ENCODE peak calls at places on chromosomes 12 and 14, in six cellular contexts. One of them, this sample, is unnamed.
A peak's percentile ranks its signal among the peaks of the same experiment; 100 is the strongest.

GRCh38 chr12:105948331-105948730 is 190.4 kb downstream of the NUAK1 start:
- DNase-seq in H9: no peak
- DNase-seq in H1: no peak
- DNase-seq in mesenchymal stem cell: no peak
- DNase-seq in neuronal stem cell: no peak
- DNase-seq in IMR-90: peak; percentile 23
- DNase-seq in this sample: no peak

GRCh38 chr12:124700810-124701594 is 133.6 kb upstream of the NCOR2 start:
- DNase-seq in H1: no peak
- DNase-seq in mesenchymal stem cell: no peak
- DNase-seq in H9: peak; percentile 34
- DNase-seq in IMR-90: peak; percentile 50
- DNase-seq in neuronal stem cell: no peak
- DNase-seq in this sample: peak; percentile 76

GRCh38 chr12:81668475-81668874 is 90.7 kb downstream of the PPFIA2 start:
- DNase-seq in IMR-90: peak; percentile 43
- DNase-seq in mesenchymal stem cell: peak; percentile 67
- DNase-seq in neuronal stem cell: no peak
- DNase-seq in H1: no peak
- DNase-seq in H9: no peak
- DNase-seq in this sample: peak; percentile 24

GRCh38 chr12:115840159-115840558 is 437.3 kb downstream of the MED13L start:
- DNase-seq in IMR-90: no peak
- DNase-seq in mesenchymal stem cell: no peak
- DNase-seq in H1: no peak
- DNase-seq in H9: no peak
- DNase-seq in neuronal stem cell: no peak
- DNase-seq in this sample: peak; percentile 71

GRCh38 chr12:94674835-94675234 is 24.5 kb upstream of the TMCC3 start:
- DNase-seq in H1: no peak
- DNase-seq in mesenchymal stem cell: no peak
- DNase-seq in neuronal stem cell: no peak
- DNase-seq in IMR-90: no peak
- DNase-seq in H9: no peak
- DNase-seq in this sample: no peak

GRCh38 chr12:44876554-44877275 is 600 bp upstream of the NELL2 start:
- DNase-seq in mesenchymal stem cell: peak; percentile 27
- DNase-seq in H9: peak; percentile 88
- DNase-seq in neuronal stem cell: peak; percentile 88
- DNase-seq in IMR-90: no peak
- DNase-seq in H1: peak; percentile 87
- DNase-seq in this sample: peak; percentile 26

GRCh38 chr14:101111620-101112290 is 208.2 kb upstream of the RTL1 start:
- DNase-seq in H1: peak; percentile 32
- DNase-seq in neuronal stem cell: no peak
- DNase-seq in IMR-90: no peak
- DNase-seq in H9: no peak
- DNase-seq in mesenchymal stem cell: no peak
- DNase-seq in this sample: no peak

GRCh38 chr14:41605550-41606248 is 977 bp upstream of the LRFN5 start:
- DNase-seq in H1: peak; percentile 82
- DNase-seq in H9: peak; percentile 78
- DNase-seq in mesenchymal stem cell: peak; percentile 80
- DNase-seq in IMR-90: peak; percentile 46
- DNase-seq in neuronal stem cell: peak; percentile 62
- DNase-seq in this sample: no peak

GRCh38 chr12:132620893-132621656 is 2.5 kb downstream of the P2RX2 start:
- DNase-seq in H1: no peak
- DNase-seq in mesenchymal stem cell: no peak
- DNase-seq in IMR-90: no peak
- DNase-seq in neuronal stem cell: no peak
- DNase-seq in H9: no peak
- DNase-seq in this sample: no peak

GRCh38 chr12:70534466-70534865 is 102.8 kb downstream of the PTPRB start:
- DNase-seq in neuronal stem cell: no peak
- DNase-seq in IMR-90: no peak
- DNase-seq in H1: no peak
- DNase-seq in H9: no peak
- DNase-seq in mesenchymal stem cell: no peak
- DNase-seq in this sample: no peak

GRCh38 chr14:58171090-58171489 is 19.1 kb upstream of the ARMH4 start:
- DNase-seq in H9: peak; percentile 95
- DNase-seq in mesenchymal stem cell: peak; percentile 81
- DNase-seq in neuronal stem cell: peak; percentile 24
- DNase-seq in H1: peak; percentile 85
- DNase-seq in IMR-90: peak; percentile 82
- DNase-seq in this sample: peak; percentile 88

GRCh38 chr14:31405599-31406251 is 14.6 kb downstream of the HEATR5A start:
- DNase-seq in H1: no peak
- DNase-seq in neuronal stem cell: no peak
- DNase-seq in mesenchymal stem cell: no peak
- DNase-seq in H9: no peak
- DNase-seq in IMR-90: no peak
- DNase-seq in this sample: no peak

GRCh38 chr14:63245893-63246292 is 41.6 kb downstream of the RHOJ start:
- DNase-seq in neuronal stem cell: no peak
- DNase-seq in mesenchymal stem cell: no peak
- DNase-seq in H1: no peak
- DNase-seq in IMR-90: no peak
- DNase-seq in H9: no peak
- DNase-seq in this sample: no peak

GRCh38 chr14:105568859-105569766 is 42.7 kb downstream of the TMEM121 start:
- DNase-seq in mesenchymal stem cell: no peak
- DNase-seq in H1: no peak
- DNase-seq in H9: no peak
- DNase-seq in neuronal stem cell: no peak
- DNase-seq in IMR-90: no peak
- DNase-seq in this sample: no peak

GRCh38 chr14:22386924-22387775 is 201.9 kb downstream of the DAD1 start:
- DNase-seq in H9: peak; percentile 72
- DNase-seq in mesenchymal stem cell: peak; percentile 75
- DNase-seq in IMR-90: peak; percentile 72
- DNase-seq in neuronal stem cell: peak; percentile 86
- DNase-seq in H1: peak; percentile 80
- DNase-seq in this sample: peak; percentile 66

GRCh38 chr14:74867673-74868072 is 8.3 kb downstream of the PROX2 start:
- DNase-seq in H9: no peak
- DNase-seq in neuronal stem cell: no peak
- DNase-seq in IMR-90: peak; percentile 28
- DNase-seq in mesenchymal stem cell: no peak
- DNase-seq in H1: no peak
- DNase-seq in this sample: no peak

DNA sequence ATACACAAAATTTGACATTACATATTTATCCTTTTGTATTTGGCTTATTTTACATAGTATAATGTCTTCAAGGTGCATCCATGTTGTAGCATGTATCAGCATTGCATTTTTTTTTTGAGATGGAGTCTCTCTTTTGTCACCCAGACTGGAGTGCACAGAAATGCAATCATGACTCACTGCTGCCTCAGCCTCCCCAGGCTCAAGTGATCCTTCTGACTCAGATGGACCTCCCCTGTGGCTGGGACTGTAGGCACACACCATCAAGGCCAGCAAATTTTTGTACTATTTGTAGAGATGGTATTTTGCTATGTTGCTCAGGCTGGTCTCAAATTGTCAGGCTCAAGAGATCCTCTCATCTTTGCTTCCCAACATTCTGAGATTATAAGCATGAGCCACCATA is 214.4 kb upstream of the ALG10B start:
- DNase-seq in H1: no peak
- DNase-seq in H9: no peak
- DNase-seq in mesenchymal stem cell: no peak
- DNase-seq in IMR-90: no peak
- DNase-seq in neuronal stem cell: no peak
- DNase-seq in this sample: peak; percentile 54
- H3K9me3 ChIP-seq in H1: peaks cover 37% of the 10 kb centered on the region
- H3K9me3 ChIP-seq in H9: peaks cover 53% of the 10 kb centered on the region
- H3K9me3 ChIP-seq in mesenchymal stem cell: peaks cover 9% of the 10 kb centered on the region
- H3K9me3 ChIP-seq in IMR-90: peaks cover 7% of the 10 kb centered on the region
- H3K9me3 ChIP-seq in neuronal stem cell: peaks cover 12% of the 10 kb centered on the region
- H3K9me3 ChIP-seq in this sample: peaks cover 14% of the 10 kb centered on the region

GRCh38 chr14:21245813-21246212 is 23.4 kb downstream of the HNRNPC start:
- DNase-seq in mesenchymal stem cell: no peak
- DNase-seq in IMR-90: no peak
- DNase-seq in H1: no peak
- DNase-seq in neuronal stem cell: no peak
- DNase-seq in H9: no peak
- DNase-seq in this sample: no peak
- H3K14ac ChIP-seq in mesenchymal stem cell: no peak overlapping the region
- H3K14ac ChIP-seq in IMR-90: no peak overlapping the region
- H3K14ac ChIP-seq in H1: no peak overlapping the region
- H3K14ac ChIP-seq in neuronal stem cell: no peak overlapping the region
- H3K14ac ChIP-seq in H9: no peak overlapping the region
- H3K14ac ChIP-seq in this sample: no peak overlapping the region

GRCh38 chr14:68978550-68978911 is 571 bp downstream of the ACTN1 start:
- DNase-seq in H9: peak; percentile 78
- DNase-seq in mesenchymal stem cell: peak; percentile 62
- DNase-seq in IMR-90: no peak
- DNase-seq in neuronal stem cell: peak; percentile 67
- DNase-seq in H1: peak; percentile 88
- DNase-seq in this sample: peak; percentile 18
- H2BK5ac ChIP-seq in H9: no peak overlapping the region
- H2BK5ac ChIP-seq in mesenchymal stem cell: peak overlapping the region; percentile 94
- H2BK5ac ChIP-seq in IMR-90: peak overlapping the region; percentile 98
- H2BK5ac ChIP-seq in neuronal stem cell: peak overlapping the region; percentile 97
- H2BK5ac ChIP-seq in H1: peak overlapping the region; percentile 96
- H2BK5ac ChIP-seq in this sample: peak overlapping the region; percentile 86

GRCh38 chr14:61535470-61535869 is 159.8 kb upstream of the HIF1A start:
- DNase-seq in H1: no peak
- DNase-seq in IMR-90: no peak
- DNase-seq in neuronal stem cell: no peak
- DNase-seq in H9: no peak
- DNase-seq in mesenchymal stem cell: no peak
- DNase-seq in this sample: no peak

GRCh38 chr14:61535032-61535431 is 160.3 kb upstream of the HIF1A start:
- DNase-seq in neuronal stem cell: no peak
- DNase-seq in IMR-90: peak; percentile 58
- DNase-seq in H9: no peak
- DNase-seq in mesenchymal stem cell: no peak
- DNase-seq in H1: no peak
- DNase-seq in this sample: no peak

GRCh38 chr14:61537567-61538463 is 157.5 kb upstream of the HIF1A start:
- DNase-seq in mesenchymal stem cell: peak; percentile 76
- DNase-seq in H9: peak; percentile 56
- DNase-seq in IMR-90: peak; percentile 90
- DNase-seq in neuronal stem cell: no peak
- DNase-seq in H1: no peak
- DNase-seq in this sample: peak; percentile 83

GRCh38 chr14:61538464-61539022 is 156.8 kb upstream of the HIF1A start:
- DNase-seq in IMR-90: no peak
- DNase-seq in mesenchymal stem cell: no peak
- DNase-seq in H9: no peak
- DNase-seq in H1: no peak
- DNase-seq in neuronal stem cell: no peak
- DNase-seq in this sample: no peak

DNA sequence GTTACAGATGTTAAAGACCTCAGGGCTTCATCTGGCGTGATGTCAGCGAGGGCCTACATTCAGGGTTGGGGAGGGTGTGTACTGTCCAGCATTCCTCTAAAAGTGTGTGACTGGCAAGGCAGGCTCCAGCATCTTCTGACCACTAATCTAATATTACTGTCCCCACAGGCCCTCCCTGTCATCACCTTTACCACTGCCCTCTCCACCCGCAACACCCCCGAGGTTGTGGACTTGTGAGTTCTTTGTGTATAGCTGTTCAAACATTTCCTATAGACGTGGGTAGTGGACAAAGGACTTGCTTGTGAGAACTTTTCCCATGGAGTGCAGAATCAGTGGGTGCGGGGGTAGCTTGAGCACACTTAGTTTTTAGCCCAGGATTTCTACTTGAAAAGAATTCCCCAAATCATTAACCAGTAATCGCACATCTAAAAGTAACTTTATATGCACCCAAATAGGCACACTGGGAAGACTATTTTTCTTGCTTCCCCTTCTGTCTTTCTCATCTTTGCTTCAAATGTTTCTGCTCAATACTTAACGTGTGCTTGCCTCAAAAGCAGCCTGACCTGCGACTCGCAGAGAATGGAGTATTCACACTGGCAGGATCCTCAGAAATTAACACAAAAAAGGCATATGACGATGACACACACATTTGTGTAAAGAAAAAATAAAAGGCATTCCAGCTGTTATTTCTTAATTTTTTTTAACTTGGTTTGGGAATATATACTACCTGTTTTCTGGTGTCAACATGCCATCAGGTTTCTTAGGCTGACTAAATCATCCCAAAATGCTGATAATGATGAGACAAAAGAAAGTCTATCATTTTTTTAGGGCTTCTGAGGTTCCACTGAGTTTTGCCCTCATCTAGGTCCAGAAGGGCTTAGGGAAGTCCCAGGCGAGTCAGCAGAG is 158.4 kb upstream of the HIF1A start:
- DNase-seq in mesenchymal stem cell: no peak
- DNase-seq in H1: no peak
- DNase-seq in neuronal stem cell: no peak
- DNase-seq in IMR-90: no peak
- DNase-seq in H9: no peak
- DNase-seq in this sample: peak; percentile 78
- H3K9me3 ChIP-seq in mesenchymal stem cell: no peaks in the 10 kb centered on the region
- H3K9me3 ChIP-seq in H1: no peaks in the 10 kb centered on the region
- H3K9me3 ChIP-seq in neuronal stem cell: no peaks in the 10 kb centered on the region
- H3K9me3 ChIP-seq in IMR-90: no peaks in the 10 kb centered on the region
- H3K9me3 ChIP-seq in H9: no peaks in the 10 kb centered on the region
- H3K9me3 ChIP-seq in this sample: no peaks in the 10 kb centered on the region

DNA sequence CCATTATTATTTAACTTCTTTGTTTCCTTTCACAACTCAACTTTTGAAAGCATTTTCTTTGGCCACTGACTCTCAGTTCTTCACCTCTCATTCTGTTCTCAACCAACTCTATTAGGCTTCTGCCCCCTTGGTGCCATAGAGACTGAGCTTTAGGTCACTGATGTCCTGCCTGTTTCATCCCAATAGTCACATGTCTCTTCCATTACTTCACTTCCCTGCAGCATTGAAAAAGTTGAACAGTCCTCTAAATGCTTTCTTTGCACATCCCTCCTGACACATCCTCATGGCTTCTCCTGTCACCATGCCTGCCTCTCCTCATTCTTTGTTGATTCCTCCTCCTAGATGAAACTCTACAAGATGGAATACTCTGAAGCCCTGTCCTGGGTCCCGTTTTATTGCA is 2.7 kb downstream of the CLEC12A start:
- DNase-seq in IMR-90: no peak
- DNase-seq in mesenchymal stem cell: no peak
- DNase-seq in neuronal stem cell: no peak
- DNase-seq in H9: no peak
- DNase-seq in H1: no peak
- DNase-seq in this sample: no peak
- H3K14ac ChIP-seq in IMR-90: no peak overlapping the region
- H3K14ac ChIP-seq in mesenchymal stem cell: no peak overlapping the region
- H3K14ac ChIP-seq in neuronal stem cell: no peak overlapping the region
- H3K14ac ChIP-seq in H9: no peak overlapping the region
- H3K14ac ChIP-seq in H1: no peak overlapping the region
- H3K14ac ChIP-seq in this sample: no peak overlapping the region